ENCODE peak calls at places on chromosomes 7 and 10, in seven cellular contexts. R, P, U, W, M, T and S are unnamed samples.

GRCh38 chr7:74134117-74134539 is 40.0 kb upstream of the EIF4H start:
- DNase-seq in U (peak; percentile 41), M (no peak), P (no peak), R (no peak), W (no peak), T (peak; percentile 24), S (no peak)

GRCh38 chr10:79434816-79435215 is 10.6 kb downstream of the ZCCHC24 start:
- DNase-seq in W (no peak), T (peak; percentile 32), P (peak; percentile 73), U (no peak), R (no peak), M (no peak), S (no peak)

GRCh38 chr7:90931996-90932912 is 332.0 kb upstream of the FZD1 start:
- DNase-seq in W (no peak), M (no peak), T (no peak), R (no peak), P (peak; percentile 40), U (no peak), S (no peak)

GRCh38 chr7:156896388-156897022 is 3.5 kb upstream of the LMBR1 start:
- DNase-seq in U (no peak), M (no peak), R (no peak), P (no peak), T (no peak), W (no peak), S (no peak)

GRCh38 chr10:131860806-131861440 is 39.9 kb upstream of the PPP2R2D start:
- DNase-seq in P (no peak), U (no peak), W (no peak), R (no peak), T (no peak), M (no peak), S (no peak)

GRCh38 chr7:36794689-36795088 is 70.4 kb upstream of the AOAH start:
- DNase-seq in P (no peak), T (peak; percentile 47), W (no peak), R (no peak), M (peak; percentile 93), U (no peak), S (no peak)

GRCh38 chr7:5693529-5693928 is 87.9 kb downstream of the RNF216 start:
- DNase-seq in P (no peak), R (no peak), T (peak; percentile 87), M (no peak), U (no peak), W (no peak), S (no peak)

GRCh38 chr10:51086695-51087094 is 12.4 kb downstream of the PRKG1 start:
- DNase-seq in P (no peak), M (no peak), U (no peak), T (no peak), R (no peak), W (no peak), S (no peak)

GRCh38 chr10:32112055-32112454 is 55.8 kb upstream of the KIF5B start:
- DNase-seq in U (no peak), T (peak; percentile 57), W (no peak), M (no peak), P (peak; percentile 82), R (no peak), S (no peak)

GRCh38 chr10:123135415-123136141 is at the start of gene HMX3:
- DNase-seq in M (no peak), P (peak; percentile 53), U (peak; percentile 75), W (no peak), T (no peak), R (no peak), S (no peak)

GRCh38 chr7:24039991-24040390 is 244.0 kb upstream of the NPY start:
- DNase-seq in U (no peak), W (no peak), T (no peak), M (no peak), P (no peak), R (no peak), S (no peak)

GRCh38 chr7:30924624-30925023 is 13.0 kb downstream of the AQP1 start:
- DNase-seq in R (no peak), U (no peak), P (peak; percentile 1), T (no peak), W (no peak), M (no peak), S (no peak)

GRCh38 chr10:83880252-83880791 is 259.0 kb upstream of the GHITM start:
- DNase-seq in T (no peak), M (no peak), U (no peak), W (no peak), P (no peak), R (no peak), S (no peak)

GRCh38 chr10:102509387-102509786 is 5.6 kb downstream of the SUFU start:
- DNase-seq in T (peak; percentile 87), P (peak; percentile 56), U (no peak), W (no peak), M (no peak), R (no peak), S (no peak)

GRCh38 chr7:22647451-22648257 is 79.3 kb upstream of the IL6 start:
- DNase-seq in W (no peak), U (no peak), T (peak; percentile 70), M (no peak), R (no peak), P (peak; percentile 35), S (no peak)

GRCh38 chr7:151247016-151247580 is 1.4 kb downstream of the SMARCD3 start:
- DNase-seq in R (no peak), W (no peak), M (no peak), T (no peak), U (no peak), P (no peak), S (no peak)

GRCh38 chr7:44978511-44979366 is at the start of gene MYO1G:
- DNase-seq in T (no peak), W (peak; percentile 76), U (peak; percentile 97), P (no peak), M (no peak), R (no peak), S (no peak)

GRCh38 chr10:45602082-45602730 is 70.4 kb downstream of the ZFAND4 start:
- DNase-seq in W (no peak), T (peak; percentile 9), U (no peak), M (no peak), P (peak; percentile 71), R (no peak), S (no peak)

GRCh38 chr7:42237891-42238531 is 1.0 kb upstream of the GLI3 start:
- DNase-seq in T (peak; percentile 51), U (peak; percentile 29), W (no peak), R (peak; percentile 29), M (no peak), P (peak; percentile 69), S (peak; percentile 28)

GRCh38 chr7:105589221-105590077 is 8.2 kb upstream of the EFCAB10 start:
- DNase-seq in T (peak; percentile 81), R (peak; percentile 34), M (peak; percentile 47), P (peak; percentile 88), W (peak; percentile 28), U (peak; percentile 82), S (peak; percentile 71)

GRCh38 chr7:79096361-79096805 is 357.1 kb downstream of the MAGI2 start:
- DNase-seq in M (no peak), R (no peak), W (no peak), T (peak; percentile 5), P (peak; percentile 12), U (no peak), S (no peak)

GRCh38 chr10:49367600-49367999 is 28.3 kb downstream of the DRGX start:
- DNase-seq in M (no peak), P (no peak), R (no peak), W (no peak), U (no peak), T (no peak), S (no peak)